ENCODE peak calls at places on chromosomes 12 and 14, in five cellular contexts. G is HCEC 1CT, O is HTR-8/SVneo, U is Calu3, W is AG20443. C is an unnamed sample.

GRCh38 chr14:49583629-49584028 is 2.6 kb downstream of the RPS29 start:
- DNase-seq in O (no peak), G (no peak), W (no peak), U (no peak), C (no peak)

GRCh38 chr14:104676694-104677505 is 12.5 kb upstream of the INF2 start:
- DNase-seq in O (no peak), W (no peak), U (no peak), G (no peak), C (no peak)

GRCh38 chr14:52307376-52307775 is 6.7 kb upstream of the PTGER2 start:
- DNase-seq in O (no peak), G (no peak), W (no peak), U (no peak), C (no peak)

GRCh38 chr12:10661338-10661737 is 12.5 kb downstream of the STYK1 start:
- DNase-seq in U (no peak), G (peak), W (peak), O (no peak), C (no peak)

GRCh38 chr12:105843989-105844768 is 294.6 kb downstream of the NUAK1 start:
- DNase-seq in U (no peak), O (no peak), W (peak), G (no peak), C (no peak)

GRCh38 chr12:79927772-79928474 is 7.0 kb downstream of the PPP1R12A start:
- DNase-seq in G (peak), W (peak), U (no peak), O (no peak), C (peak)

GRCh38 chr12:111767362-111768158 is 827 bp downstream of the ALDH2 start:
- DNase-seq in W (peak), U (peak), G (peak), O (no peak), C (no peak)

GRCh38 chr12:94628369-94628768 is 22.0 kb downstream of the TMCC3 start:
- DNase-seq in U (no peak), O (no peak), W (no peak), G (no peak), C (no peak)

GRCh38 chr12:131929530-131930456 is 717 bp downstream of the PUS1 start:
- DNase-seq in U (peak), O (no peak), W (peak), G (peak), C (peak)

GRCh38 chr12:115232455-115233156 is 548.6 kb upstream of the TBX3 start:
- DNase-seq in G (peak), O (no peak), W (peak), U (no peak), C (no peak)

GRCh38 chr12:14777271-14777670 is 26.0 kb downstream of the WBP11 start:
- DNase-seq in W (no peak), U (peak), O (no peak), G (no peak), C (no peak)

GRCh38 chr12:54360717-54361456 is 3.4 kb downstream of the GPR84 start:
- DNase-seq in O (peak), U (peak), G (peak), W (peak), C (peak)

GRCh38 chr14:38994721-38995120 is 108.3 kb downstream of the SEC23A start:
- DNase-seq in W (no peak), O (no peak), U (no peak), G (no peak), C (no peak)

GRCh38 chr14:93239869-93240677 is 33.0 kb downstream of the UBR7 start:
- DNase-seq in G (peak), U (peak), W (no peak), O (peak), C (no peak)

GRCh38 chr12:54390668-54391551 is 6.4 kb upstream of the ZNF385A start:
- DNase-seq in G (no peak), O (no peak), U (peak), W (no peak), C (peak)

GRCh38 chr12:77954156-77954555 is 123.5 kb downstream of the NAV3 start:
- DNase-seq in U (no peak), G (peak), W (no peak), O (no peak), C (no peak)

GRCh38 chr14:103504991-103505565 is 17.6 kb downstream of the CKB start:
- DNase-seq in W (no peak), G (no peak), U (no peak), O (no peak), C (no peak)

GRCh38 chr12:16950041-16950677 is 344.2 kb upstream of the LMO3 start:
- DNase-seq in G (no peak), U (no peak), W (no peak), O (no peak), C (no peak)

GRCh38 chr12:66804555-66804954 is 125.7 kb upstream of the GRIP1 start:
- DNase-seq in W (no peak), O (no peak), G (no peak), U (no peak), C (no peak)

GRCh38 chr14:49203676-49204075 is 382.5 kb downstream of the RPS29 start:
- DNase-seq in G (no peak), U (no peak), W (no peak), O (no peak), C (no peak)

GRCh38 chr12:110809149-110809548 is 37.6 kb upstream of the CCDC63 start:
- DNase-seq in O (no peak), G (no peak), U (no peak), W (no peak), C (no peak)

GRCh38 chr12:72540811-72541210 is 268.6 kb downstream of the TRHDE start:
- DNase-seq in G (no peak), W (peak), O (no peak), U (no peak), C (no peak)

GRCh38 chr12:3207858-3208257 is 130.7 kb downstream of the TSPAN9 start:
- DNase-seq in W (no peak), O (no peak), U (no peak), G (no peak), C (no peak)

C was measured in activated T-helper 2 cell treated with anti-CD3 and anti-CD28 coated beads, Interferon-gamma antibody, Interleukin-2, Interleukin-4, amounts not matched to agents 10 μg/mL and 5 μg/mL and 100 μg/mL, durations not matched to agents 14 hours and 24 hours and 36 hours.